ENCODE peak calls at places on chromosomes 7 and 10, in five cellular contexts. O, S, M, X and T are unnamed samples.

GRCh38 chr7:1611708-1612241 is 41.9 kb upstream of the PSMG3 start:
- DNase-seq in O (no peak), S (no peak), M (peak; percentile 43), X (no peak), T (no peak)

GRCh38 chr10:59950105-59950504 is 43.7 kb upstream of the CCDC6 start:
- DNase-seq in O (no peak), S (no peak), M (no peak), X (no peak), T (no peak)

GRCh38 chr10:80199828-80200227 is 5.5 kb downstream of the ANXA11 start:
- DNase-seq in O (no peak), S (peak; percentile 15), M (no peak), X (no peak), T (no peak)

GRCh38 chr7:30027065-30027456 is 559 bp upstream of the FKBP14 start:
- DNase-seq in O (no peak), S (no peak), M (no peak), X (no peak), T (peak; percentile 42)

GRCh38 chr10:43202224-43202656 is 64.0 kb downstream of the CSGALNACT2 start:
- DNase-seq in O (no peak), S (no peak), M (peak; percentile 89), X (no peak), T (no peak)

GRCh38 chr10:76717141-76717540 is 920.5 kb downstream of the KCNMA1 start:
- DNase-seq in O (no peak), S (no peak), M (no peak), X (no peak), T (no peak)

GRCh38 chr7:51023547-51023946 is 240.9 kb upstream of the GRB10 start:
- DNase-seq in O (no peak), S (no peak), M (no peak), X (no peak), T (no peak)

GRCh38 chr7:92868683-92869293 is 32.4 kb upstream of the CDK6 start:
- DNase-seq in O (no peak), S (no peak), M (no peak), X (no peak), T (no peak)

GRCh38 chr10:132355754-132356153 is 23.8 kb downstream of the LRRC27 start:
- DNase-seq in O (no peak), S (no peak), M (no peak), X (no peak), T (no peak)

GRCh38 chr10:110007171-110007700 is 548 bp upstream of the ADD3 start:
- DNase-seq in O (no peak), S (no peak), M (no peak), X (no peak), T (no peak)

GRCh38 chr7:3244241-3244814 is 56.7 kb upstream of the SDK1 start:
- DNase-seq in O (no peak), S (no peak), M (no peak), X (no peak), T (no peak)

GRCh38 chr10:25175527-25176420 is 973 bp downstream of the GPR158 start:
- DNase-seq in O (no peak), S (no peak), M (peak; percentile 72), X (no peak), T (peak; percentile 19)

GRCh38 chr10:44627591-44628354 is 242.9 kb upstream of the CXCL12 start:
- DNase-seq in O (no peak), S (no peak), M (no peak), X (no peak), T (no peak)

GRCh38 chr10:27899058-27899457 is 99.8 kb downstream of the ODAD2 start:
- DNase-seq in O (no peak), S (no peak), M (no peak), X (no peak), T (no peak)

GRCh38 chr10:75245354-75246001 is 9.7 kb upstream of the COMTD1 start:
- DNase-seq in O (no peak), S (no peak), M (peak; percentile 64), X (no peak), T (no peak)

GRCh38 chr7:85573849-85574248 is 387.0 kb upstream of the SEMA3D start:
- DNase-seq in O (no peak), S (peak; percentile 13), M (no peak), X (no peak), T (no peak)

GRCh38 chr7:44608916-44609648 is 2.7 kb downstream of the OGDH start:
- DNase-seq in O (no peak), S (no peak), M (peak; percentile 41), X (no peak), T (no peak)

GRCh38 chr7:26853788-26854393 is 10.5 kb downstream of the SKAP2 start:
- DNase-seq in O (peak; percentile 60), S (peak; percentile 50), M (no peak), X (no peak), T (peak; percentile 20)

GRCh38 chr10:78177431-78178185 is 143.9 kb downstream of the RPS24 start:
- DNase-seq in O (no peak), S (no peak), M (peak; percentile 49), X (no peak), T (no peak)

GRCh38 chr7:111756687-111757178 is 194.4 kb upstream of the IMMP2L start:
- DNase-seq in O (no peak), S (no peak), M (peak; percentile 51), X (no peak), T (no peak)

GRCh38 chr10:132102071-132102716 is 36.4 kb downstream of the JAKMIP3 start:
- DNase-seq in O (no peak), S (no peak), M (no peak), X (no peak), T (no peak)

GRCh38 chr10:93954726-93955363 is 38.9 kb upstream of the PLCE1 start:
- DNase-seq in O (no peak), S (no peak), M (no peak), X (no peak), T (no peak)

GRCh38 chr10:74107391-74107790 is 43.2 kb downstream of the AP3M1 start:
- DNase-seq in O (no peak), S (no peak), M (no peak), X (no peak), T (no peak)

GRCh38 chr10:86971146-86971991 is 3.1 kb downstream of the ADIRF start:
- DNase-seq in O (no peak), S (no peak), M (peak; percentile 88), X (no peak), T (peak; percentile 23)

GRCh38 chr7:18607025-18607424 is 111.5 kb downstream of the HDAC9 start:
- DNase-seq in O (no peak), S (no peak), M (no peak), X (no peak), T (no peak)

GRCh38 chr10:103111031-103111917 is 81.8 kb downstream of the NT5C2 start:
- DNase-seq in O (no peak), S (no peak), M (no peak), X (no peak), T (no peak)

GRCh38 chr10:96614515-96614914 is 27.7 kb upstream of the TM9SF3 start:
- DNase-seq in O (no peak), S (no peak), M (no peak), X (no peak), T (no peak)